ENCODE peak calls at places on chromosomes 3 and 15, in eight cellular contexts. U, G, V, C, H, K, E and M are unnamed samples.
A peak's percentile ranks its signal among the peaks of the same experiment; 100 is the strongest.

GRCh38 chr15:74889390-74889881 is 406 bp upstream of the MPI start:
- DNase-seq in V (peak; percentile 59), K (no peak), C (peak; percentile 57), E (peak; percentile 55), U (peak; percentile 92), G (no peak), H (no peak), M (peak; percentile 15)

GRCh38 chr15:70098461-70099166 is 897 bp upstream of the TLE3 start:
- DNase-seq in E (peak; percentile 71), K (peak; percentile 45), U (no peak), C (peak; percentile 35), V (peak; percentile 17), G (peak; percentile 38), H (peak; percentile 11), M (peak; percentile 30)

GRCh38 chr3:171458056-171458856 is 1.9 kb downstream of the TNIK start:
- DNase-seq in G (peak; percentile 45), V (no peak), U (no peak), K (no peak), H (peak; percentile 57), C (peak; percentile 20), E (no peak), M (peak; percentile 26)

GRCh38 chr15:34437687-34438086 is at the start of gene GOLGA8A:
- DNase-seq in V (peak; percentile 77), G (peak; percentile 89), H (peak; percentile 77), K (no peak), U (no peak), E (peak; percentile 60), C (peak; percentile 61), M (peak; percentile 79)

GRCh38 chr3:110810356-110810755 is 261.3 kb upstream of the NECTIN3 start:
- DNase-seq in E (no peak), C (no peak), U (no peak), V (no peak), K (no peak), G (no peak), H (no peak), M (no peak)

GRCh38 chr15:99537344-99537743 is 28.4 kb upstream of the MEF2A start:
- DNase-seq in H (no peak), G (no peak), U (no peak), V (peak; percentile 12), K (no peak), E (no peak), C (peak; percentile 34), M (no peak)

GRCh38 chr15:57217716-57218598 is 158.3 kb upstream of the CGNL1 start:
- DNase-seq in H (no peak), E (no peak), G (no peak), U (no peak), V (peak; percentile 46), C (no peak), K (no peak), M (no peak)

GRCh38 chr3:82133070-82133606 is 371.7 kb upstream of the GBE1 start:
- DNase-seq in U (no peak), H (peak; percentile 21), G (peak; percentile 77), K (peak; percentile 65), E (peak; percentile 65), V (peak; percentile 40), C (peak; percentile 55), M (peak; percentile 9)

GRCh38 chr3:187831125-187832051 is 86.1 kb upstream of the BCL6 start:
- DNase-seq in K (no peak), E (no peak), C (no peak), H (no peak), G (no peak), U (peak; percentile 72), V (peak; percentile 23), M (no peak)

GRCh38 chr15:38080651-38081271 is 146.3 kb downstream of the TMCO5A start:
- DNase-seq in E (no peak), K (no peak), G (no peak), C (no peak), U (no peak), V (no peak), H (no peak), M (no peak)

GRCh38 chr15:58241872-58242271 is 103.7 kb downstream of the AQP9 start:
- DNase-seq in G (no peak), V (no peak), H (no peak), C (no peak), U (no peak), E (no peak), K (peak; percentile 44), M (no peak)

GRCh38 chr3:103052236-103052830 is 617.5 kb downstream of the ZPLD1 start:
- DNase-seq in H (no peak), E (no peak), K (peak; percentile 38), U (no peak), C (peak; percentile 25), V (no peak), G (no peak), M (no peak)

GRCh38 chr3:50128001-50128400 is 27.1 kb upstream of the SEMA3F start:
- DNase-seq in U (no peak), K (no peak), C (no peak), V (no peak), E (no peak), H (no peak), G (no peak), M (no peak)

GRCh38 chr15:81311834-81312459 is 12.0 kb downstream of the STARD5 start:
- DNase-seq in V (no peak), C (no peak), U (no peak), K (no peak), G (no peak), E (no peak), H (no peak), M (no peak)

GRCh38 chr3:130835483-130835882 is 58.4 kb upstream of the ATP2C1 start:
- DNase-seq in C (no peak), U (no peak), V (no peak), E (no peak), G (no peak), H (no peak), K (no peak), M (no peak)

GRCh38 chr15:37046876-37047614 is 53.3 kb downstream of the MEIS2 start:
- DNase-seq in V (peak; percentile 41), H (no peak), E (no peak), G (no peak), U (no peak), C (no peak), K (no peak), M (no peak)

GRCh38 chr15:29029651-29030195 is 143.9 kb downstream of the APBA2 start:
- DNase-seq in C (no peak), E (no peak), V (no peak), U (peak; percentile 70), G (no peak), K (no peak), H (no peak), M (no peak)

GRCh38 chr3:29764603-29765254 is 483.9 kb downstream of the RBMS3 start:
- DNase-seq in U (no peak), C (no peak), E (no peak), V (peak; percentile 85), H (no peak), K (peak; percentile 70), G (peak; percentile 13), M (no peak)

GRCh38 chr3:106850429-106850828 is 526.8 kb upstream of the CCDC54 start:
- DNase-seq in G (no peak), K (no peak), U (no peak), H (no peak), C (no peak), E (no peak), V (peak; percentile 75), M (no peak)

GRCh38 chr3:151276038-151277027 is 2.0 kb downstream of the P2RY14 start:
- DNase-seq in K (no peak), H (peak; percentile 33), V (no peak), E (no peak), C (no peak), G (peak; percentile 52), U (no peak), M (no peak)

GRCh38 chr3:197522183-197522715 is 33.5 kb downstream of the BDH1 start:
- DNase-seq in V (no peak), G (no peak), U (no peak), H (no peak), E (no peak), C (no peak), K (no peak), M (no peak)

GRCh38 chr15:32715276-32715675 is 2.5 kb upstream of the GREM1 start:
- DNase-seq in K (no peak), U (no peak), C (no peak), H (no peak), G (peak; percentile 45), E (no peak), V (no peak), M (no peak)

GRCh38 chr3:194134231-194134756 is 1.7 kb upstream of the HES1 start:
- DNase-seq in C (peak; percentile 77), E (no peak), V (no peak), H (peak; percentile 26), G (peak; percentile 70), U (peak; percentile 94), K (no peak), M (peak; percentile 37)

GRCh38 chr15:98773616-98774015 is 125.3 kb downstream of the IGF1R start:
- DNase-seq in K (no peak), E (no peak), C (no peak), G (no peak), H (no peak), U (no peak), V (no peak), M (no peak)

GRCh38 chr3:56467108-56467507 is 1.2 kb downstream of the ERC2 start:
- DNase-seq in C (peak; percentile 62), E (peak; percentile 82), G (peak; percentile 65), V (peak; percentile 61), K (peak; percentile 80), U (no peak), H (peak; percentile 4), M (peak; percentile 15)

GRCh38 chr3:56131976-56132590 is 336.2 kb downstream of the ERC2 start:
- DNase-seq in V (peak; percentile 94), C (no peak), U (no peak), K (peak; percentile 76), E (no peak), G (no peak), H (no peak), M (no peak)

GRCh38 chr3:48018841-48019240 is 2.6 kb upstream of the MAP4 start:
- DNase-seq in K (peak; percentile 58), H (no peak), E (no peak), U (no peak), C (no peak), V (peak; percentile 88), G (no peak), M (no peak)

GRCh38 chr3:101574388-101575156 is 592 bp downstream of the PCNP start:
- DNase-seq in V (peak; percentile 61), H (peak; percentile 46), G (peak; percentile 71), U (peak; percentile 92), C (peak; percentile 43), K (peak; percentile 68), E (peak; percentile 67), M (peak; percentile 60)

GRCh38 chr3:128946411-128946810 is 47.5 kb downstream of the CFAP92 start:
- DNase-seq in K (no peak), C (no peak), V (peak; percentile 14), H (no peak), E (peak; percentile 9), G (no peak), U (peak; percentile 29), M (no peak)

GRCh38 chr3:14472471-14473351 is 67.4 kb downstream of the GRIP2 start:
- DNase-seq in V (peak; percentile 99), K (peak; percentile 44), G (peak; percentile 35), H (no peak), C (no peak), U (no peak), E (no peak), M (no peak)

GRCh38 chr15:39580630-39581500 is at the start of gene THBS1:
- DNase-seq in E (peak; percentile 91), V (peak; percentile 98), G (peak; percentile 40), K (peak; percentile 84), C (peak; percentile 87), H (peak; percentile 38), U (peak; percentile 98), M (no peak)

GRCh38 chr3:179796421-179796820 is 143.6 kb downstream of the USP13 start:
- DNase-seq in G (no peak), U (no peak), K (no peak), E (no peak), C (no peak), H (no peak), V (no peak), M (no peak)

GRCh38 chr3:20096135-20096685 is 56.0 kb downstream of the KAT2B start:
- DNase-seq in G (no peak), V (no peak), E (no peak), U (no peak), C (no peak), H (no peak), K (no peak), M (no peak)

GRCh38 chr3:61358364-61358763 is 107.1 kb upstream of the FHIT start:
- DNase-seq in V (no peak), U (peak; percentile 95), E (no peak), C (peak; percentile 77), K (no peak), G (peak; percentile 91), H (no peak), M (no peak)